ENCODE peak calls at places on chromosomes 11 and 22, in ten cellular contexts. I, J, G, U, Z, T, N, A, O and Y are unnamed samples.

GRCh38 chr11:132408877-132409276 is 1038.5 kb downstream of the NTM start:
- DNase-seq in I (no peak), J (peak; percentile 51), G (no peak), U (no peak), Z (no peak), T (no peak), N (no peak), A (no peak), O (no peak), Y (no peak)

GRCh38 chr22:18093661-18094060 is 15.9 kb downstream of the PEX26 start:
- DNase-seq in I (no peak), J (no peak), G (no peak), U (no peak), Z (no peak), T (no peak), N (no peak), A (no peak), O (no peak), Y (no peak)

GRCh38 chr11:67264886-67265632 is 1.2 kb upstream of the GRK2 start:
- DNase-seq in I (no peak), J (no peak), G (peak; percentile 40), U (no peak), Z (no peak), T (no peak), N (no peak), A (peak; percentile 56), O (peak; percentile 20), Y (no peak)

GRCh38 chr11:66281001-66281400 is 3.0 kb downstream of the CNIH2 start:
- DNase-seq in I (no peak), J (no peak), G (no peak), U (no peak), Z (no peak), T (no peak), N (no peak), A (no peak), O (no peak), Y (no peak)

GRCh38 chr11:112163875-112164521 is at the start of gene IL18:
- DNase-seq in I (peak; percentile 17), J (no peak), G (peak; percentile 64), U (no peak), Z (no peak), T (no peak), N (peak; percentile 25), A (peak; percentile 87), O (peak; percentile 36), Y (no peak)

GRCh38 chr11:128694618-128695481 is 978 bp downstream of the FLI1 start:
- DNase-seq in I (no peak), J (no peak), G (no peak), U (no peak), Z (no peak), T (no peak), N (no peak), A (peak; percentile 76), O (peak; percentile 57), Y (no peak)

GRCh38 chr11:1557904-1558831 is 13.9 kb downstream of the DUSP8 start:
- DNase-seq in I (no peak), J (no peak), G (no peak), U (peak; percentile 64), Z (no peak), T (no peak), N (peak; percentile 91), A (peak; percentile 66), O (peak; percentile 64), Y (no peak)

GRCh38 chr22:37416806-37417205 is 10.5 kb downstream of the ELFN2 start:
- DNase-seq in I (no peak), J (no peak), G (no peak), U (no peak), Z (no peak), T (no peak), N (no peak), A (no peak), O (no peak), Y (no peak)

GRCh38 chr22:44975444-44976262 is 34.2 kb downstream of the PHF21B start:
- DNase-seq in I (peak; percentile 96), J (no peak), G (peak; percentile 70), U (peak; percentile 91), Z (peak; percentile 82), T (no peak), N (peak; percentile 95), A (peak; percentile 69), O (peak; percentile 85), Y (peak; percentile 20)

GRCh38 chr22:49203091-49203862 is 624.4 kb downstream of the BRD1 start:
- DNase-seq in I (no peak), J (no peak), G (no peak), U (peak; percentile 68), Z (no peak), T (no peak), N (no peak), A (peak; percentile 30), O (no peak), Y (no peak)

GRCh38 chr11:112408551-112408950 is 147.9 kb upstream of the PLET1 start:
- DNase-seq in I (no peak), J (no peak), G (no peak), U (no peak), Z (no peak), T (no peak), N (no peak), A (no peak), O (no peak), Y (no peak)

GRCh38 chr11:113796663-113797259 is 17.2 kb downstream of the CLDN25 start:
- DNase-seq in I (peak; percentile 30), J (peak; percentile 8), G (no peak), U (no peak), Z (no peak), T (peak; percentile 29), N (peak; percentile 73), A (no peak), O (no peak), Y (no peak)

GRCh38 chr11:6547177-6547576 is 50.1 kb downstream of the DNHD1 start:
- DNase-seq in I (no peak), J (no peak), G (no peak), U (no peak), Z (no peak), T (no peak), N (no peak), A (no peak), O (no peak), Y (no peak)

GRCh38 chr11:57416436-57416835 is 10.5 kb downstream of the SLC43A3 start:
- DNase-seq in I (no peak), J (no peak), G (no peak), U (no peak), Z (no peak), T (no peak), N (no peak), A (no peak), O (no peak), Y (no peak)

GRCh38 chr22:29314537-29315285 is 786 bp downstream of the RASL10A start:
- DNase-seq in I (no peak), J (no peak), G (no peak), U (no peak), Z (no peak), T (no peak), N (no peak), A (peak; percentile 62), O (no peak), Y (no peak)

GRCh38 chr11:11968511-11969280 is 39.7 kb downstream of the DKK3 start:
- DNase-seq in I (no peak), J (no peak), G (no peak), U (peak; percentile 65), Z (no peak), T (no peak), N (peak; percentile 85), A (no peak), O (no peak), Y (no peak)

GRCh38 chr11:69982675-69983570 is 95.2 kb upstream of the ANO1 start:
- DNase-seq in I (no peak), J (no peak), G (no peak), U (no peak), Z (no peak), T (no peak), N (no peak), A (no peak), O (no peak), Y (no peak)

GRCh38 chr22:41237707-41238569 is 2.8 kb downstream of the CHADL start:
- DNase-seq in I (peak; percentile 70), J (no peak), G (peak; percentile 70), U (no peak), Z (peak; percentile 82), T (peak; percentile 17), N (peak; percentile 82), A (peak; percentile 88), O (peak; percentile 74), Y (peak; percentile 72)

GRCh38 chr11:73194593-73194992 is 23.5 kb upstream of the P2RY2 start:
- DNase-seq in I (no peak), J (no peak), G (no peak), U (no peak), Z (no peak), T (no peak), N (no peak), A (peak; percentile 89), O (no peak), Y (no peak)

GRCh38 chr11:128172046-128172878 is 415.1 kb downstream of the ETS1 start:
- DNase-seq in I (peak; percentile 83), J (no peak), G (peak; percentile 49), U (peak; percentile 83), Z (peak; percentile 85), T (peak; percentile 70), N (peak; percentile 84), A (peak; percentile 53), O (peak; percentile 85), Y (peak; percentile 78)

GRCh38 chr22:35972559-35972958 is 56.1 kb downstream of the RBFOX2 start:
- DNase-seq in I (no peak), J (no peak), G (no peak), U (no peak), Z (no peak), T (no peak), N (no peak), A (no peak), O (no peak), Y (no peak)

GRCh38 chr11:2096919-2097301 is 42.3 kb downstream of the IGF2 start:
- DNase-seq in I (no peak), J (no peak), G (no peak), U (no peak), Z (peak; percentile 0), T (no peak), N (peak; percentile 51), A (peak; percentile 43), O (no peak), Y (no peak)

GRCh38 chr22:44330727-44331660 is 18.2 kb upstream of the SHISAL1 start:
- DNase-seq in I (peak; percentile 43), J (no peak), G (no peak), U (no peak), Z (no peak), T (no peak), N (peak; percentile 55), A (no peak), O (no peak), Y (no peak)

GRCh38 chr22:48574776-48575566 is 1252.7 kb downstream of the BRD1 start:
- DNase-seq in I (peak; percentile 88), J (peak; percentile 43), G (no peak), U (peak; percentile 88), Z (peak; percentile 38), T (peak; percentile 61), N (peak; percentile 95), A (peak; percentile 35), O (peak; percentile 44), Y (no peak)

GRCh38 chr11:19562156-19562555 is 150.5 kb upstream of the NAV2 start:
- DNase-seq in I (no peak), J (no peak), G (no peak), U (no peak), Z (no peak), T (no peak), N (no peak), A (no peak), O (no peak), Y (no peak)

GRCh38 chr11:47406896-47407745 is 1.3 kb upstream of the SLC39A13 start:
- DNase-seq in I (no peak), J (no peak), G (no peak), U (no peak), Z (no peak), T (no peak), N (no peak), A (no peak), O (no peak), Y (no peak)

GRCh38 chr11:44731685-44732411 is 5.1 kb downstream of the TSPAN18 start:
- DNase-seq in I (no peak), J (no peak), G (no peak), U (no peak), Z (no peak), T (no peak), N (peak; percentile 56), A (no peak), O (no peak), Y (no peak)

GRCh38 chr22:49967333-49968241 is 7.0 kb downstream of the PIM3 start:
- DNase-seq in I (peak; percentile 11), J (no peak), G (peak; percentile 63), U (no peak), Z (peak; percentile 19), T (no peak), N (no peak), A (peak; percentile 69), O (peak; percentile 61), Y (no peak)